ENCODE peak calls at places on chromosomes 4 and X, in eight cellular contexts. V is transverse colon, C is HCT116, A is GM12878, L is spleen, D is vagina, Z is suprapubic skin, P is GM23338. J is an unnamed sample.

GRCh38 chrX:115970718-115971117 is 199.8 kb upstream of the AGTR2 start:
- DNase-seq in V (no peak), L (no peak), P (no peak), C (no peak), D (no peak), Z (no peak), A (no peak), J (no peak)

GRCh38 chrX:115561605-115562491 is 874 bp downstream of the PLS3 start:
- DNase-seq in Z (peak), V (peak), P (peak), L (no peak), D (peak), C (no peak), A (no peak), J (peak)

GRCh38 chr4:110049951-110050925 is 137.6 kb downstream of the EGF start:
- DNase-seq in Z (no peak), C (peak), A (peak), L (no peak), D (no peak), V (peak), P (peak), J (peak)

GRCh38 chr4:2101346-2102044 is 42.4 kb downstream of the NAT8L start:
- DNase-seq in A (no peak), L (no peak), C (no peak), D (no peak), V (no peak), Z (no peak), P (no peak), J (no peak)

GRCh38 chrX:46686003-46686645 is 72.8 kb downstream of the SLC9A7 start:
- DNase-seq in Z (no peak), P (peak), L (no peak), D (no peak), V (peak), A (no peak), C (peak), J (no peak)

GRCh38 chrX:122363112-122363511 is 821.0 kb upstream of the GRIA3 start:
- DNase-seq in C (no peak), P (peak), A (no peak), Z (no peak), V (no peak), D (no peak), L (peak), J (no peak)

GRCh38 chr4:158996669-158997074 is 106.2 kb upstream of the RAPGEF2 start:
- DNase-seq in C (peak), Z (no peak), V (no peak), P (no peak), D (no peak), A (no peak), L (no peak), J (no peak)

GRCh38 chr4:20431422-20432014 is 179.8 kb downstream of the SLIT2 start:
- DNase-seq in A (no peak), D (no peak), C (no peak), Z (no peak), P (peak), L (no peak), V (no peak), J (no peak)

GRCh38 chr4:130023088-130023487 is 927.1 kb downstream of the C4orf33 start:
- DNase-seq in D (no peak), C (no peak), A (no peak), Z (no peak), L (no peak), V (no peak), P (peak), J (no peak)

GRCh38 chrX:39946822-39947221 is 150.9 kb downstream of the BCOR start:
- DNase-seq in L (peak), P (no peak), D (no peak), A (no peak), V (no peak), Z (no peak), C (no peak), J (no peak)

DNA sequence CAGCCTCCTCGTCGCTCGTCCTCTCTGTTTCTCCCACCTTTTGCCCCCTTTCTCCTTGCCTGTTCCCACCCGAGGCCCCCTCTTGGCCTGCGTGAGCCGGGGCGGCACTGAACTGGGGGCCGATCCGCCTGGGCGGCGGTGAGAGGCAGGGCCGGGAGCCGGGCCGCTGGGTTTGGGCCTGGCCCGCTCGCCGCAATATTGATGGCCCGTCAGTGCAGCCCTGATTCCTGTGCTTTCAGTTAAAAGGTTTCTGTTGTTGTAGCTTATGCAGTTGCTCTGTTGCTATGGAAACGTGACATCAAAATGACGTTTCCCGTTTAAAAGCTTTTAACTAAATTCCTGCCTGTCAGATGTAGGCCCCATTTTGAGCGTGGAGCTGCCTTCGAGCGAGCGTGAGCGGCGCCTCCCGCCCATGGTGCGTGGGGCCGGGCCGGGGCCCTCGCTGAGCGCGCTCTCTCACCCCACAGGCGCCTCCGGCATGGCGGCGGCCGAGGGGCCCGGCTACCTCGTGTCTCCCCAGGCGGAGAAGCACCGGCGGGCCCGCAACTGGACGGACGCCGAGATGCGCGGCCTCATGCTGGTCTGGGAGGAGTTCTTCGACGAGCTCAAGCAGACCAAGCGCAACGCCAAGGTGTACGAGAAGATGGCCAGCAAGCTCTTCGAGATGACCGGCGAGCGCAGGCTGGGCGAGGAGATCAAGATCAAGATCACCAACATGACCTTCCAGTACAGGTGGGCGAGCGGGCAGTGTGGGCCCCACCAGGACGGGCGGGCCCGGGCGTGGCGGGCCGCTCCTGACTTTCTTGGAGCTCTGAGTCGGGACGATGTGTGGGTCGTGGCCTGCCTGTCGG is at the start of gene MSANTD1:
- DNase-seq in Z (no peak), L (no peak), V (no peak), C (no peak), A (no peak), D (no peak), P (peak), J (no peak)
- TF ChIP-seq POLR2AphosphoS5 in Z (no peak), L (no peak), V (no peak), C (no peak), A (no peak), D (no peak), P (no peak), J (peak)

GRCh38 chr4:98601719-98602118 is 56.7 kb downstream of the TSPAN5 start:
- DNase-seq in P (no peak), V (no peak), L (no peak), D (no peak), C (no peak), Z (no peak), A (no peak), J (no peak)
- TF ChIP-seq CTCF in P (no peak), V (no peak), L (no peak), D (no peak), C (no peak), Z (no peak), A (no peak), J (no peak)

DNA sequence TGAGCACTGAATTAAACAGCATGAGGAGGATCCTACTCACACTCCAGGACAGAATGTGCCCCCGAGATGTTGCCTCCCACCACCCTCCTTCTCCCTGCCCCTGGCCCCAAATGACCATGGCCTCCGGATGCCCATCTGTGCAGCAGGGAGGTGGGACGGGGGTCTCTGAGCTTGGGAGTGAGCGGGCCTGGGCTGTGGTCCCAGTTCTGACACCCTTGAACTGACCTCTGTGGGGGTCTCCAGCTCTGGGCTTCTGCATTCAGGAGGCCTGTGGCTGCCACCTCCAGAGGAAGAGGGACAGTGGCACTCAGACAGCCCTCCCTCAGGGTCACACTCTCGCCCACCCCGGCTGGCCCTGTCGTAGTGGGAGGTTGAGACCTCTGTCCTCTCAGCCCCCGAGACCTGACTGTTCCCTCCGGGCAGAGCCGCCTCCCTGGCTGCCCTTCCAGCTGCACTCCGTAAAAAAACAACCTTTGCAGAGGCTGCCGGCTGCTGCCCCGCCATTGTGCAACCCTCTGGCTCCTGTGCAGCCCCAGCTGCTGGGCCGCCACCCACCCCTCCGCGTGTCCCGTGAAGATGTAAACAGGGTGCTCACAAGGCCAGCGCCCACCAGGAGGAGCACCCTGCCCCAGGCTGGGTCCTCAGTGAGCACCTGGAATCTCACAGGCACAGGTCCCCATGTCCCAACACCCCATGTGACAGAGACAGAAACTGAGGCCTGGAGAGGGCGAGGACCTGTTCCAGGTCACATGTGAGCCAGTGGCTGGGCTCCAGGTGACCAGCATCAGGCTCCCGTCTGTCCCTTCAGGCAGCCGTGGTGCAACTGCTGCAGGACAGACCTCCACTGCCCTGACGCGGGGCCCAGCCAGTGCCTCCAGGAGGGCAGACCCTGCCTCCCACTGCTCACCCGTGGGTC is 39.6 kb downstream of the HTRA3 start:
- DNase-seq in L (peak), C (no peak), A (no peak), P (no peak), Z (peak), V (no peak), D (no peak), J (no peak)
- TF ChIP-seq POLR2AphosphoS5 in L (no peak), C (no peak), A (no peak), P (no peak), Z (peak), V (peak), D (peak), J (no peak)

GRCh38 chr4:180587379-180587778 is 1655.8 kb upstream of the TENM3 start:
- DNase-seq in V (no peak), Z (no peak), C (no peak), P (peak), A (no peak), D (no peak), L (no peak), J (no peak)
- TF ChIP-seq CTCF in V (no peak), Z (no peak), C (peak), P (peak), A (no peak), D (no peak), L (no peak), J (no peak)

GRCh38 chr4:119537586-119537985 is 91.0 kb downstream of the PDE5A start:
- DNase-seq in V (no peak), C (no peak), D (no peak), Z (no peak), A (no peak), P (no peak), L (no peak), J (no peak)

GRCh38 chr4:119543794-119544193 is 84.8 kb downstream of the PDE5A start:
- DNase-seq in A (no peak), P (no peak), V (no peak), Z (no peak), D (no peak), C (no peak), L (no peak), J (no peak)

GRCh38 chr4:119543187-119543586 is 85.4 kb downstream of the PDE5A start:
- DNase-seq in A (no peak), L (no peak), C (no peak), V (no peak), P (no peak), Z (no peak), D (no peak), J (no peak)

GRCh38 chr4:119540249-119540648 is 88.4 kb downstream of the PDE5A start:
- DNase-seq in Z (no peak), V (no peak), L (no peak), A (no peak), P (no peak), D (no peak), C (no peak), J (no peak)

GRCh38 chr4:119542575-119542974 is 86.0 kb downstream of the PDE5A start:
- DNase-seq in A (no peak), C (no peak), Z (no peak), P (no peak), D (no peak), V (no peak), L (no peak), J (no peak)
- TF ChIP-seq POLR2AphosphoS5 in A (no peak), C (no peak), Z (no peak), P (no peak), D (no peak), V (no peak), L (no peak), J (no peak)

GRCh38 chrX:9882669-9883446 is 84.3 kb upstream of the CLDN34 start:
- DNase-seq in L (no peak), A (no peak), V (no peak), D (no peak), P (no peak), C (no peak), Z (no peak), J (no peak)
- TF ChIP-seq CTCF in L (no peak), A (no peak), V (no peak), D (no peak), P (peak), C (no peak), Z (no peak), J (no peak)

GRCh38 chr4:154584259-154584658 is 6.3 kb downstream of the FGA start:
- DNase-seq in V (no peak), A (no peak), C (no peak), L (no peak), D (no peak), P (no peak), Z (no peak), J (no peak)
- TF ChIP-seq POLR2AphosphoS5 in V (no peak), A (no peak), C (no peak), L (no peak), D (no peak), P (no peak), Z (no peak), J (no peak)

GRCh38 chrX:150502091-150502490 is 66.3 kb upstream of the MTM1 start:
- DNase-seq in V (no peak), C (no peak), P (no peak), D (no peak), A (no peak), Z (no peak), L (no peak), J (no peak)

GRCh38 chrX:150506020-150506419 is 62.4 kb upstream of the MTM1 start:
- DNase-seq in C (no peak), V (no peak), Z (no peak), L (no peak), A (no peak), P (no peak), D (no peak), J (no peak)

GRCh38 chrX:150504399-150505186 is 63.8 kb upstream of the MTM1 start:
- DNase-seq in V (no peak), D (no peak), L (no peak), A (no peak), C (no peak), Z (no peak), P (no peak), J (no peak)

GRCh38 chrX:150502979-150503897 is 65.2 kb upstream of the MTM1 start:
- DNase-seq in C (no peak), Z (no peak), D (no peak), V (no peak), L (no peak), A (no peak), P (no peak), J (no peak)

DNA sequence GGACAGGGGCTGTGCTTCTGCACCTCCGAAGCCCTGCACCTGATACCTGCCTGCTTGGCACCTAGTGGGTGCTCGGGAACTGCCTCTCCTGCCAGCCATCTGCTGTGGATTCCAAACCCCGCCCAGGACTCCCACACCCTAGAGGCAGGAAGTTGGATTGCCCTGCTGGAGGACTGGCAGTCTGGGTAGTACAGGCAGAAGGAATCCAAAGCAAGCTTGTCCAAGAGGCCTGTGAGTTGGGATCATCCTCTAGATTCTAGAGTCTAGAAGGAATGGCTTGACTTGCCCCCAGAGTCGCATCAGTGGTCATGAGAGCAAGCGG is 64.6 kb upstream of the MTM1 start:
- DNase-seq in V (peak), C (no peak), P (no peak), A (no peak), Z (no peak), D (no peak), L (no peak), J (peak)
- TF ChIP-seq CTCF in V (peak), C (no peak), P (no peak), A (no peak), Z (no peak), D (no peak), L (no peak), J (no peak)

J was measured in stomach.